ENCODE peak calls at places on chromosomes 13 and 19, in five cellular contexts. One of them, this sample, is unnamed. For H3K4me1, the result is how much of the 10 kb centered on the place peaks cover.

GRCh38 chr13:105232403-105232802 is 1303.1 kb downstream of the EFNB2 start:
- DNase-seq in HCT116: no peak
- DNase-seq in heart left ventricle: no peak
- DNase-seq in uterus: no peak
- DNase-seq in tibial nerve: no peak
- DNase-seq in this sample: no peak

GRCh38 chr13:19060311-19061002 is 121.2 kb downstream of the TUBA3C start:
- DNase-seq in uterus: no peak
- DNase-seq in HCT116: no peak
- DNase-seq in heart left ventricle: no peak
- DNase-seq in tibial nerve: no peak
- DNase-seq in this sample: no peak

GRCh38 chr13:39370554-39370953 is 232.4 kb downstream of the LHFPL6 start:
- DNase-seq in heart left ventricle: peak
- DNase-seq in uterus: peak
- DNase-seq in HCT116: no peak
- DNase-seq in tibial nerve: no peak
- DNase-seq in this sample: no peak

GRCh38 chr13:95676100-95676774 is 702 bp upstream of the DNAJC3 start:
- DNase-seq in HCT116: peak
- DNase-seq in heart left ventricle: no peak
- DNase-seq in uterus: no peak
- DNase-seq in tibial nerve: peak
- DNase-seq in this sample: peak

GRCh38 chr13:105147481-105147880 is 1388.0 kb downstream of the EFNB2 start:
- DNase-seq in heart left ventricle: no peak
- DNase-seq in HCT116: no peak
- DNase-seq in tibial nerve: no peak
- DNase-seq in uterus: no peak
- DNase-seq in this sample: no peak

GRCh38 chr13:30429721-30430694 is 7.7 kb downstream of the UBE2L5 start:
- DNase-seq in uterus: peak
- DNase-seq in tibial nerve: no peak
- DNase-seq in heart left ventricle: no peak
- DNase-seq in HCT116: peak
- DNase-seq in this sample: no peak

GRCh38 chr13:101916108-101916757 is 463.8 kb downstream of the ITGBL1 start:
- DNase-seq in uterus: no peak
- DNase-seq in tibial nerve: no peak
- DNase-seq in HCT116: no peak
- DNase-seq in heart left ventricle: peak
- DNase-seq in this sample: no peak

GRCh38 chr13:40159736-40160135 is 504.3 kb downstream of the COG6 start:
- DNase-seq in heart left ventricle: no peak
- DNase-seq in uterus: no peak
- DNase-seq in HCT116: no peak
- DNase-seq in tibial nerve: no peak
- DNase-seq in this sample: no peak

GRCh38 chr19:43809762-43810696 is 7.8 kb upstream of the LYPD5 start:
- DNase-seq in tibial nerve: no peak
- DNase-seq in uterus: no peak
- DNase-seq in HCT116: peak
- DNase-seq in heart left ventricle: no peak
- DNase-seq in this sample: no peak

GRCh38 chr19:13011653-13012389 is 16.5 kb downstream of the NFIX start:
- DNase-seq in HCT116: no peak
- DNase-seq in uterus: no peak
- DNase-seq in heart left ventricle: no peak
- DNase-seq in tibial nerve: no peak
- DNase-seq in this sample: no peak

GRCh38 chr19:2461751-2462634 is 5.2 kb upstream of the LMNB2 start:
- DNase-seq in tibial nerve: no peak
- DNase-seq in uterus: no peak
- DNase-seq in heart left ventricle: peak
- DNase-seq in HCT116: peak
- DNase-seq in this sample: peak

DNA sequence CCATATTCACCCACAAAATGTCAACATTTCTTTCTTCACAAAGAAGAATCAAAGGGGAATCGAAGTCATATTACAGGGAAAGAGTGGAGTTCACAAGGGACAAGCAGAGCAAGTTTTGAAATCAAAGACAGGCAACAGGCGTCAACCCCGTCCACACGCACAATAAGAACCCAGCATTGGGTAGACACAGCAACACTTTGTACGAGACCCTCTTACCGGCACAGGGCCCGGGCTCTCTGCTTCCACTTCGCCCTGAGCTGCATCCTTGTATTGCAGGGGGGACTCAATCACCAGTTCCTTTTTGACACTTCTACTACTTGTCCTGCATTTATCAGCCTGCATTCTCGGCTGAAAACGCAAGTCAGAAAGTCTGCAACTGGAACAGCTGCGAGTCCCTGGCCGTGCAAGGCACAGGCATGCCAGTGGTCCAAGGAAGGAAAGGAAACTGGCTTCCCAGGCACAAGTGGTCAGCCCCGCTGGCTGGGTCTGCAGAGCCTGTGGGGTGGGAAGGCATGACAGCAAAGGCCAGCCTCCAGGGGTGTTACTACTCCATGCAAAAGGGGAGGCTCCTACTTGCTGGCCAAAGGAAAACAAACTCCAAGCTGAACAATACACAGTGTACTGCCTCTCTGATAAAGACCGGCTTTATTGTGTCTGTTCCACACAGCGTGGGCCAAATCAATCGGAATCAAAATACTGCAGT is at the start of gene DOCK9:
- DNase-seq in HCT116: no peak
- DNase-seq in tibial nerve: peak
- DNase-seq in heart left ventricle: peak
- DNase-seq in uterus: peak
- DNase-seq in this sample: peak
- H3K4me1 ChIP-seq in HCT116: half or more
- H3K4me1 ChIP-seq in tibial nerve: half or more
- H3K4me1 ChIP-seq in heart left ventricle: under half
- H3K4me1 ChIP-seq in uterus: under half
- H3K4me1 ChIP-seq in this sample: under half

DNA sequence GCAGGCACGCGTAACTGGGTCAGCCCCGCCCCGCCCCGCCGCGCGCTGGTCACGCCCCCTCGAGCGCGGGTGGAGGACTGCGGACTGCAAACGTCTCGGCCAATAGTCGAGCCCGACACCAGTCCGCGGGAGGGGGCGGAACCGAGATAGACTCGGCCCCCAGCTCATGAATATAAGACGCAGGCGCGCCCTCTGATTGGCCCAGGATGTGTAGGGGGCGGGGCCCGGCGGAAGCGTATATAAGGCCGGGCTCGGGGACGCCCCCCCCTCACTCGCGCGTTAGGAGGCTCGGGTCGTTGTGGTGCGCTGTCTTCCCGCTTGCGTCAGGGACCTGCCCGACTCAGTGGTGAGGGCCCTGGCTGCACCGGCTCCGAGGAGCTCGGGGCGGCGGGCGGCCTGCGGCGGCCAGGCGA is at the start of gene CIRBP:
- DNase-seq in uterus: peak
- DNase-seq in tibial nerve: peak
- DNase-seq in HCT116: peak
- DNase-seq in heart left ventricle: peak
- DNase-seq in this sample: peak
- TF ChIP-seq POLR2A in uterus: peak
- TF ChIP-seq POLR2A in tibial nerve: peak
- TF ChIP-seq POLR2A in HCT116: peak
- TF ChIP-seq POLR2A in heart left ventricle: peak
- TF ChIP-seq POLR2A in this sample: peak

DNA sequence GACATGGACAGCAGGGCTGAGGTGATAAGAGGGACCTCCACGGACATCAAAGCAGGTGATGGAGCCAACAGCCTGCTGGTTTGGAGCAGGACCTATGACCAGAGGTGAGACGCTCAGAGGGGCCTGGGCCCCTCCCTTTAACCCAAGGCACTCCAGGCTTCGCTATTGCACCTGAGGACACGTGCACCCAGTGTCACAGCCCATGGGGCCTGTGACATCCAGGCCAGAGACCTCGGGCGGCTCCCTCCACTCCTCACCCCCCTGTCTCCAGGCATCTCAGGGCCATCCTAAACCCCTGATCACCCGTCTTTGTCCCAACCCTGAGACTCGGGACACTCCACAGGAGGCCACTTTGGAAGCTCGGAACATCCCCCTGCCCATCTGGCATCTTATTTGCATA is 12.9 kb downstream of the ADGRE5 start:
- DNase-seq in uterus: no peak
- DNase-seq in HCT116: no peak
- DNase-seq in heart left ventricle: no peak
- DNase-seq in tibial nerve: no peak
- DNase-seq in this sample: no peak
- H3K27ac ChIP-seq in uterus: no peak
- H3K27ac ChIP-seq in HCT116: no peak
- H3K27ac ChIP-seq in heart left ventricle: no peak
- H3K27ac ChIP-seq in tibial nerve: no peak
- H3K27ac ChIP-seq in this sample: no peak

GRCh38 chr19:16345457-16345856 is 20.8 kb downstream of the KLF2 start:
- DNase-seq in HCT116: no peak
- DNase-seq in heart left ventricle: no peak
- DNase-seq in tibial nerve: no peak
- DNase-seq in uterus: no peak
- DNase-seq in this sample: no peak

GRCh38 chr19:16342002-16342715 is 17.5 kb downstream of the KLF2 start:
- DNase-seq in uterus: no peak
- DNase-seq in heart left ventricle: peak
- DNase-seq in tibial nerve: no peak
- DNase-seq in HCT116: no peak
- DNase-seq in this sample: peak

GRCh38 chr19:16340092-16340491 is 15.5 kb downstream of the KLF2 start:
- DNase-seq in HCT116: no peak
- DNase-seq in heart left ventricle: no peak
- DNase-seq in tibial nerve: no peak
- DNase-seq in uterus: no peak
- DNase-seq in this sample: no peak

GRCh38 chr19:16340654-16341053 is 16.0 kb downstream of the KLF2 start:
- DNase-seq in tibial nerve: no peak
- DNase-seq in HCT116: no peak
- DNase-seq in uterus: no peak
- DNase-seq in heart left ventricle: no peak
- DNase-seq in this sample: no peak

DNA sequence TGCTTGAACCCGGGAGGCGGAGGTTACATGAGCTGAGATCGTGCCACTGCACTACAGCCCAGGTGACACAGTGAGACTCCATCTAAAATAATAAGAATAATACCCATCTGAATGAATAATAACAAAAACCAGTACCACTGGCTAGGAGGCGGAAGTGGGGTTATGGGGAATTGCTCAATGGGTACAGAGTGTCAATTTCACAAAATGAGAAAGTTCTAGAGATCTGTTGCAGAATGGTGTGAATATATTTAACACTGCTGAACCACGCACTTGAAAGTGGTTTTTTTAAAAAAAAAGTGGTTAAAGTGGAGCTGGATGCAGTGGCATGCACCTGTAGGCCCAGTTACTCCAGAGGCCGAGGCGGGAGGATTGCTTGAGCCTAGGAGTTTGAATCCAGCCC is 18.5 kb downstream of the KLF2 start:
- DNase-seq in heart left ventricle: no peak
- DNase-seq in HCT116: no peak
- DNase-seq in tibial nerve: no peak
- DNase-seq in uterus: no peak
- DNase-seq in this sample: no peak
- H3K4me1 ChIP-seq in heart left ventricle: under half
- H3K4me1 ChIP-seq in HCT116: under half
- H3K4me1 ChIP-seq in tibial nerve: half or more
- H3K4me1 ChIP-seq in uterus: under half
- H3K4me1 ChIP-seq in this sample: under half

DNA sequence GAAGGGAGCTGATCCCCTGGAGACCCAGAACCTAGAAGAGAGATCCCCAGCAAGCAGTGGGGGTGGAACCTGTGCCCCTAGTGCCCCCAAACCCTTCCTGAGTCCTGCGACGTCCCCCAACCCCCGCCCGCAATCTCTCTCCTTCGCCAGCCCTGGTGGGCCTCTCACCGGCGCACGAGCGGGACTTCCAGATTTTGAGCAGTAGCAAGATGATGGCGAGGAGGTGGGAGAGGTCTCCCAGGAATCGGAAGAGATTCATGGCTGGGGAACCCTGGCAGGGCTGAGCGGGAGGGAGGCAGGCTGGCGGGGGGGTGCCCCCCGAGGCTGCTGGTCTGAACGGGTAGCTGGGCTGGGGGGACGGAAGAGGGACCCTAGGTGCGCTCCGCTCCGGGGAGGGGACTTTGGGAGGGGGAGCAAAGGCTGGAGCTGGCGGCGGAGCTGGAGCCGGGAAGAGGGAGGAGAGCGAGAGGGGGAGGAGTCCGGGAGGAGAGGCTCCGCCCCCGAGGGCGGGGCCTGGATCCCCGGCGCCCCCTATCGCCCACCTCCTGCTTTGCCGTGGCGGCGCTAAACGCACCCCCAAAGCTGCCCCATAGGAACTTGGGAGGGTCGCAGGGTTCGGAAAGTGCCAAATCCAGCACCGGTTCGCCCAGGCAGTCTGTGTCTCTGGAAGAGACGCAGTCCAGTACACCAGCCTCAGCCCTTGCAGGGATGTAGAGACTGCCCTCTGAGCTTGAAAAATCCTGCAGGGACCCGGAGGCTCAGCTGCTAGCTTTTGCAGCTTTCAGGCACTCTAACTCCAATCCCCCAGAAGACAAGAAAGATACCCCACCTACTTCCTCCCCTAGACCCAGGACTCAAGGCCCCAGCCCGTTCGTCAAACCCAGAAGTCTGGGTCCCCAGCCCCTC is at the start of gene KDELR1:
- DNase-seq in tibial nerve: peak
- DNase-seq in HCT116: no peak
- DNase-seq in uterus: peak
- DNase-seq in heart left ventricle: peak
- DNase-seq in this sample: peak
- TF ChIP-seq POLR2A in tibial nerve: peak
- TF ChIP-seq POLR2A in HCT116: no peak
- TF ChIP-seq POLR2A in uterus: peak
- TF ChIP-seq POLR2A in heart left ventricle: no peak
- TF ChIP-seq POLR2A in this sample: peak

DNA sequence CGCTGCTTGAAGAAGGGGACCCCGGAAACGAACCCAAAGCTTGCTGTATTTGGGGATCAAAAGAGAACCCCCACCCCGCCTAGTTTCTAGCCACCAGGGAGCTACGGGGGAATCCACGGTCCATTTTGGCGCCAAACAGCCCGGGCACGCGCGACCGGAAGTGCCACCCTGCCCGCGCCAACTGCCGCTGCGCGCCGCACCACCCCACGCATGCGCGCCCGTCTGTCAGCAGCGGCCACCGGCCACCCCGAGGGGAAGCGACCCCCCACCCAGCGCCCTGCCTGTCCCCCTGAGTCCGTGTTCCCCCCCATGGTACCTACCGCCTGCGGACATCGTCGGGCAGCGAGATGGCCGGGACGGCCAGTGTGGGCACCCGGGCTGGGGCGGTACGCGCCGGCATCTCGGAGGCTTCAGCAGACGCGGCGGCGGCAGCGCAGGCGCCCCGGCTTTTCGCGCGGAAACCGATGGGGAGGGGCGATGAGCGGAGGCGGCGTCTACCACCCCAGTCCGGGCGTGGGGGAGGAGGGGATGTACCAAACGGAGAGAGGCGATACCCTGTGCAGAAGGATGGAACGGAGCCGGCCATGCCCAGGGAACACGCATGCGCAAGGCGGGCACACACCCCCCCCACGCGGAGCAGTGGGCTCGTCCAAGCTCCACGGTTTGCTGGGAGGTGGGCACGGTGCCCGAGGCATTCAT is at the start of gene DNMT1:
- DNase-seq in tibial nerve: peak
- DNase-seq in HCT116: peak
- DNase-seq in uterus: peak
- DNase-seq in heart left ventricle: peak
- DNase-seq in this sample: peak
- H3K27ac ChIP-seq in tibial nerve: peak
- H3K27ac ChIP-seq in HCT116: peak
- H3K27ac ChIP-seq in uterus: peak
- H3K27ac ChIP-seq in heart left ventricle: peak
- H3K27ac ChIP-seq in this sample: peak

GRCh38 chr19:18286973-18287635 is 5.7 kb upstream of the JUND start:
- DNase-seq in heart left ventricle: peak
- DNase-seq in uterus: no peak
- DNase-seq in tibial nerve: no peak
- DNase-seq in HCT116: no peak
- DNase-seq in this sample: no peak
- H3K4me1 ChIP-seq in heart left ventricle: under half
- H3K4me1 ChIP-seq in uterus: under half
- H3K4me1 ChIP-seq in tibial nerve: half or more
- H3K4me1 ChIP-seq in HCT116: half or more
- H3K4me1 ChIP-seq in this sample: under half

This sample was measured in body of pancreas.